ENCODE peak calls at places on chromosomes 13 and 19, in four cellular contexts. F is GM23338, K is transverse colon, I is upper lobe of left lung. X is an unnamed sample. For H3K4me1, the result is how much of the 10 kb centered on the place peaks cover.

GRCh38 chr13:114144606-114145244 is 12.3 kb upstream of the RASA3 start:
- DNase-seq in F (no peak), K (peak), I (no peak), X (peak)

GRCh38 chr19:35040826-35041547 is 534 bp upstream of the HPN start:
- DNase-seq in F (peak), K (peak), I (peak), X (peak)

GRCh38 chr19:1315470-1316166 is 29.9 kb downstream of the EFNA2 start:
- DNase-seq in F (peak), K (peak), I (peak), X (peak)

GRCh38 chr13:43356566-43356965 is 333.2 kb downstream of the DNAJC15 start:
- DNase-seq in F (no peak), K (no peak), I (no peak), X (no peak)

GRCh38 chr13:22735381-22735995 is 445.3 kb upstream of the SGCG start:
- DNase-seq in F (peak), K (no peak), I (peak), X (no peak)

GRCh38 chr13:24214528-24214927 is 54.0 kb downstream of the SPATA13 start:
- DNase-seq in F (no peak), K (no peak), I (no peak), X (no peak)

GRCh38 chr13:26184791-26185250 is 37.3 kb downstream of the RNF6 start:
- DNase-seq in F (peak), K (peak), I (no peak), X (no peak)

GRCh38 chr19:55383789-55384575 is at the start of gene TMEM238:
- DNase-seq in F (peak), K (peak), I (peak), X (peak)

GRCh38 chr13:20843177-20843576 is 59.4 kb downstream of the XPO4 start:
- DNase-seq in F (no peak), K (no peak), I (no peak), X (no peak)

GRCh38 chr13:105979586-105979985 is 555.9 kb downstream of the EFNB2 start:
- DNase-seq in F (no peak), K (peak), I (no peak), X (no peak)

GRCh38 chr13:40146586-40147240 is 491.3 kb downstream of the COG6 start:
- DNase-seq in F (no peak), K (no peak), I (peak), X (no peak)

GRCh38 chr19:8316351-8317125 is 4.6 kb downstream of the NDUFA7 start:
- DNase-seq in F (no peak), K (no peak), I (no peak), X (no peak)
- TF ChIP-seq POLR2AphosphoS5 in F (no peak), K (no peak), I (no peak), X (no peak)

GRCh38 chr19:39986643-39987042 is 10.2 kb upstream of the ZNF546 start:
- DNase-seq in F (no peak), K (no peak), I (no peak), X (no peak)
- H3K4me1 ChIP-seq in F (under half), K (under half), I (under half), X (under half)

DNA sequence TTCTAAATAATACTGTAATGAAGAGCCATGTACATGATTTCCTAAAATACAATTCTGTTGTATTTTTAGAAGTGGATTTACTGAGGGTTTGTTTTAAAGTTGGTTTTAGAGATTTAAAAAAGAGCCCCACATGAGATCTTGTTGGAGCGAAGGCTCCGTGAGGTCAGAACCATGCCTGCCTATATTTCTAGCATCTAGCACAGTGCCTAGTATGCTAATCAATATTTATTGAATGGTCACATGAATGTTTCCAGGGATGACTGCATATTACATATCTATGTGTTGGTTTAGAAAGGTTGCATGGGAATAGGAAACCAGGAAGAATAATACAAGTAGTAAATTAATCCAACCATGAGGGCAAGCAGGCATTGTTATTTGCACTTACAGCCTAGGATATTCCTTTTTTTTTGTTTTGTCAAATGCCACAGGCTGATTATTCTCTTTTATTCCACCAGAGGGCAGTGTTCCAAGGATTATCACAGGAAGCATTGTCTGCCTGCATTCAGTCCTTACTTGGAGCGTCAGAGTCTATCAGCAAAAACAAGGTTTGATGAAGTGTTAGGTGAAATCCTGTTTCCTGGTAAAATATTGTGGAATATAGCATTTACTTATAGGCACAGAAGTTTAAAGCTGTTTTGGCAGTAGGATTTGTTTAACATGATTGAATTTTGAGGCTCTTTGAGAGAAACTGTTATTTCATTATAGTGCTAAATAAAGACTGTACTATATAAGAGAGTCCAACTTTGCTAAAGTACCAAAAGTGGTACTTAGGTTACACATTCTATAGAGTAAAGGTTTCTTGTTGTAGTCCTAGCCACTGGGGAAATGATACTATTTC is 46.8 kb downstream of the COG3 start:
- DNase-seq in F (peak), K (no peak), I (no peak), X (no peak)
- TF ChIP-seq CTCF in F (peak), K (peak), I (peak), X (peak)

GRCh38 chr19:46862504-46862835 is 1.7 kb downstream of the ARHGAP35 start:
- DNase-seq in F (no peak), K (no peak), I (no peak), X (no peak)

GRCh38 chr19:46861691-46862503 is 1.1 kb downstream of the ARHGAP35 start:
- DNase-seq in F (peak), K (peak), I (no peak), X (no peak)

GRCh38 chr19:46860125-46860845 is 512 bp upstream of the ARHGAP35 start:
- DNase-seq in F (peak), K (peak), I (peak), X (peak)

GRCh38 chr19:46860846-46861690 is at the start of gene ARHGAP35:
- DNase-seq in F (peak), K (peak), I (peak), X (no peak)

DNA sequence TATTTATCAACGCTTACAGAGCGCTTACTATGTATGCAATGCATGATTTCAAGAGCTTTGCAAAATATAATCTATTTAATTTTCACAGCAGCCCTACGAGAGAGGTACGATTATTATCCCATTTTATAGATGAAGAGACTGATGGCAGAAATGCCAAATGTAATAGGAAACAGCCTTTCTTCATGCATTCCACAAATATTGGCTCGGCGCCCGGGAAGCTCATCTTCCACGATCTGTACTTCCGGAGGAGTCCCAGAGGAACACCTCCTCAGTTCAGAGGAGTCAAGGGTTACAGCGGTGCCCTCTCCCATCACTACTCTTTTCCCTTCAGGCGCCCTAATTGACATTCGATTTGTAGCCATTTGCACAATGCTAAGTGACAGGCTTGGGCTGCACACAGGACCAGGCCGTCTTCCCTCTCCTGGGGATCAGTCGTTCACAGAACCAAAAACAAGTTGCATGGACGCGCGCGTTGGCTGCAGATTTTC is 1.1 kb upstream of the ARHGAP35 start:
- DNase-seq in F (no peak), K (peak), I (no peak), X (no peak)
- TF ChIP-seq POLR2AphosphoS5 in F (peak), K (no peak), I (no peak), X (no peak)

DNA sequence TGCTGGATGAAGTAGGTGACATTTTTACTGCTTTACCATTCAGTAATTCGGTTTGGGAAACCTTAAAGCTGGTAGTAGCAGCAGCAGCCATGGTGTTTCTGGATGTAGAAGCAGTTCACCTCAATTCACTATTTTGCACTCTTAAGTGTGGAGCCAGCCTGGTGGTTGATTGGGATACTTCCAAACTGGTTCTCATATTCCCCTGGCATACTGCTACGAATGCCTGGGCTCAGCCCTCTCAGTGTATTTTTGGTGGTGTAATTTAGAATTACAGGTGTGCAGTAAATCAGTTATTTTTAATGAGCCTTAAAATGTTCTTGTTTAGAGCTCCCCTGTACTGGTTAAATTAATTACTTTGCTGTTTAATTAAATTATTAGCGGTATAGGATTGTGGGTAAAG is 12.4 kb downstream of the HNRNPM start:
- DNase-seq in F (no peak), K (no peak), I (no peak), X (no peak)
- H3K4me1 ChIP-seq in F (half or more), K (under half), I (half or more), X (under half)

DNA sequence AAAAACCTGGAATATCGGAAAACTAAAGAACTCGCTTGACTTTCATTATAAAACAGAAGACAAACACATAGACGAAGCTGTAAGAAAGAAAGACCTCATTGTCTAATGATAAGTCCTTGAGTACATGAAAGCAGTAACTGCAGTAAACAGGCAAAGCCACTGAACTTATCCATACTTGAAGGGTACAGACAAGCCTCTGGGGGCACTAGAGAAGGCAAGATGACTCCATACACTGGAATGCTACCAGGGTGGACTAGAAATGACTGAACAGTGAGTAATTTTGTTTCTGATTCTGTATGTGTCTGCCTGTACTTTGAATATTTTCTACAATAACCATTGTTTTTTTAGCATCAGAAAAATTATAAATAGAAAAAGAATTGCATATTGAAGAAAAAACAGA is 507.9 kb downstream of the UQCRFS1 start:
- DNase-seq in F (peak), K (no peak), I (no peak), X (no peak)
- TF ChIP-seq CTCF in F (peak), K (no peak), I (no peak), X (no peak)

DNA sequence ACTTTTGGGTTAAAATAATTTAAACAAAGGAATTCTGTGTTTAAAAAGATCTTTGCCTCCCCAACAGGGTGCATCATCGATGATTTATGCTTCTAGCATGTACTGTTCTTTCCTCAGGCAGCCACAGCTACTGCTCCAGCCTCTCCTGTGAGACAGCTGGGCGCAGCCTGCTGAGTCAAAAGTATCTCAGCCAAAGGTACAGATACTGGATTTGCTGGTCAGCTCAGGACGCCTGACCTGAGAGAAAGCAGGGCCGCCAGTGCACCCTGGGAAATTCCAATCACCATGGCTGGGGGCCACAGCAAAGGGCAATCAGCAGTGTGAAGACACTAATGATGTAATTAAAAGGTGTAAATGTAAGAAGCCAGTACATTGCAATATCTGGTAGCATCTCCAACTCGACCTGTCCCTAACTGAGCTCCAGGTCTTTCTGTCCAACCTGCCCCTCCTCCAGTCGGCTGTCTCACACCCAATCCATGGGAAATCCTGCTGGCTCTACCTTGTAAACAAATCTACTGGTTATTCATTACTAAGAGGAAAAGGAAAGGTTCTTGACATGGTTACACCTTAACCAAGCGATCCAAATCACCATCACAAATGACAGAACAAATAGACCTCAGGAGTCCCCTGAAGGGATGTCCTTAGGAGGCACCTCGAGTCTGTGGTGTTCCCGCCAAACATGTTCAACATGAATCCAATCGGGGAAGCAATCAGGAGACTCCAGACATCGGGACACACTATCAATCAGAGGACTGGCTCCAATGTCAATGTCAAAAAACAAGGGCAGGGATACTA is 7.3 kb downstream of the OPA3 start:
- DNase-seq in F (peak), K (peak), I (no peak), X (no peak)
- TF ChIP-seq POLR2AphosphoS5 in F (no peak), K (no peak), I (no peak), X (no peak)

DNA sequence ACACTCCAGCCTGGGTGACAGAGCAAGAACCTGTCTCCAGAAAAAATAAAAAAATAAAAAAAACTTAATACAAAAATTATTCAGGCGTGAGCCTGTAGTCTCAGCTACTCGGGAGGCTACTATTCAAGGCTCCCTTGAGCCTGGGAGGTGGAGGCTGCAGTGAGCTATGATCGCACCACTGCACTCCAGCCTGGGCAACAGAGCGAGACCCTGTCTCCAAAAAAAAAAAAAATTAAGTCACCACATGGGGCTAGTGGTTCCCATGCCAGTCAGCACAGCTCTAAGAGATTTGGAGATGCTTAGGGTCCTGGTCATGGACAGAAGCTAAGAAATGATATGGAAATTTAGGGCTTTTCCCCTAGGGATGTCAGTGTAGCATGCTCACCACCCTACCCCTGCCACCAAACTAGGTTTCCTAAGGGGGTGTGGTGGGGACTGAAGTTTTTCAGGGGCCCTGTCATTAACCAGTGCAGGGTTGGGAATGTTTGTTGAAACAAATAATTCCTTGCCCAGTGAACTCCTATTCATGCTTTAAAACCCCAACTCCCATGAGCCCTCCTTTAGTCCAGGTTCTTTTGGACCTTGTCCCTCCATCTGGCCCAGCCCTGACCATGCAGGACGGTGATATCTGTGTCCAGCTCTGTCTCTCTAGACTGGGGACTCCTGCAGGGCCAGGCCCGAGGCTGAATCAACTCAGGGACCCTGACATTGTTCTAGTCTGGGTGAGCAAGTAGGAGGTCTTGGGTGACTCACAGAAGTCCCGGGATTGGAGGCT is 1.8 kb downstream of the FCHO1 start:
- DNase-seq in F (no peak), K (no peak), I (no peak), X (no peak)
- H3K4me1 ChIP-seq in F (under half), K (under half), I (under half), X (under half)

GRCh38 chr19:16841391-16841926 is 12.3 kb downstream of the SIN3B start:
- DNase-seq in F (no peak), K (no peak), I (no peak), X (no peak)

GRCh38 chr19:16831531-16831930 is 2.3 kb downstream of the SIN3B start:
- DNase-seq in F (no peak), K (no peak), I (no peak), X (no peak)

GRCh38 chr19:16834747-16835146 is 5.5 kb downstream of the SIN3B start:
- DNase-seq in F (no peak), K (no peak), I (no peak), X (no peak)

GRCh38 chr19:16836906-16837362 is 7.7 kb downstream of the SIN3B start:
- DNase-seq in F (no peak), K (no peak), I (no peak), X (no peak)

DNA sequence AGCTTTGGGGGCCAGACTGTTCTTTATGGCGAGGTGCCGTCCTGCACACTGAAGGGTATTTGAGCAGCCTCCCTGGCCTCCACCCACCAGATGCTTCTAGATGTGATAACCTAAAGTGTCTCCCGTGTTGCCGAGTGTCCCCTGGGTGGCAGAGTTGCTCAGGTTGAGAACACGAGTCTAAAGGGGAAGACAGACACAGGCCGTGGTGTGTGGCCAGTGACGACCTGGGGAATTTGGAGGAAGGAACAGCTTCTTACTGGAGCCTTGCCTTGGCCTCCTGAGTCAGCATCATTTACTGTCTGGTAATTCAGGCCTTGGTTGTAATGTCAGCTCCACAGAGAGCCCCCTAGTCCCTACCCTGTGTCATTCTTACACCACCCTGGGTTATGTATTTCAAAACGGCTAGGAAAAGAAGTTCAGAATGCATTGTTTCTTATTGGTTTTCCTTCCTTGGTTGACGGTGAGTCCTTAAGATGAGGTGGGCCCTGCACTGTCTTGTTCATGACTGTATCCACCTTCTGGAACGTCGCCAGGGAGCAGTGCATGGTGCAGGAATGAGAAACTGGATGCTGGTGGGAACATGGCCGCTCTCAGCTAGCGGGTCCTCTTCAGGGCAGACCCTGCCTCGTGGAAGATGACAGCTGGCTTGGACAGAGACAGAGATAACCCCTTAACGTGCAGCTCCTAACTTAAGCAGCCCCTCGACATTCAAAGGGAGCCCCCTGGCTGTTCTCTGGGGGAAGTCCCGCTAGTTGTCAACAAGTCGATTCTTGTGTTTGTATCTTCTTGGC is 7.1 kb downstream of the SIN3B start:
- DNase-seq in F (peak), K (peak), I (no peak), X (no peak)
- TF ChIP-seq CTCF in F (peak), K (no peak), I (no peak), X (no peak)

GRCh38 chr19:5141926-5142724 is 173.2 kb downstream of the KDM4B start:
- DNase-seq in F (no peak), K (no peak), I (peak), X (no peak)
- TF ChIP-seq POLR2AphosphoS5 in F (no peak), K (no peak), I (no peak), X (no peak)